ENCODE peak calls at places on chromosomes 1 and 21, in four cellular contexts. One of them, this sample, is unnamed.

GRCh38 chr1:161827786-161828185 is 61.7 kb downstream of the ATF6 start:
- DNase-seq in uterus: no peak
- DNase-seq in caudate nucleus: no peak
- DNase-seq in BJ: no peak
- DNase-seq in this sample: no peak

GRCh38 chr1:74686941-74687340 is 13.3 kb upstream of the ERICH3 start:
- DNase-seq in uterus: no peak
- DNase-seq in BJ: no peak
- DNase-seq in caudate nucleus: no peak
- DNase-seq in this sample: no peak

GRCh38 chr1:109099871-109100757 is 9.6 kb downstream of the TMEM167B start:
- DNase-seq in BJ: peak
- DNase-seq in caudate nucleus: peak
- DNase-seq in uterus: peak
- DNase-seq in this sample: peak

GRCh38 chr1:18950415-18951026 is 6.0 kb downstream of the IFFO2 start:
- DNase-seq in caudate nucleus: no peak
- DNase-seq in BJ: no peak
- DNase-seq in uterus: peak
- DNase-seq in this sample: no peak

GRCh38 chr1:204358145-204358544 is 1.6 kb downstream of the PLEKHA6 start:
- DNase-seq in uterus: no peak
- DNase-seq in caudate nucleus: no peak
- DNase-seq in BJ: no peak
- DNase-seq in this sample: no peak

GRCh38 chr1:97190326-97190725 is 468.7 kb downstream of the PTBP2 start:
- DNase-seq in caudate nucleus: no peak
- DNase-seq in uterus: no peak
- DNase-seq in BJ: no peak
- DNase-seq in this sample: no peak

GRCh38 chr1:218803351-218803997 is 370.2 kb upstream of the LYPLAL1 start:
- DNase-seq in uterus: no peak
- DNase-seq in caudate nucleus: no peak
- DNase-seq in BJ: no peak
- DNase-seq in this sample: no peak

GRCh38 chr1:171788696-171789095 is 7.2 kb downstream of the METTL13 start:
- DNase-seq in uterus: no peak
- DNase-seq in caudate nucleus: no peak
- DNase-seq in BJ: peak
- DNase-seq in this sample: no peak

GRCh38 chr1:47951545-47952235 is 45.5 kb downstream of the TRABD2B start:
- DNase-seq in uterus: no peak
- DNase-seq in BJ: no peak
- DNase-seq in caudate nucleus: no peak
- DNase-seq in this sample: no peak

GRCh38 chr1:7783178-7783711 is 846 bp upstream of the PER3 start:
- DNase-seq in BJ: no peak
- DNase-seq in caudate nucleus: no peak
- DNase-seq in uterus: peak
- DNase-seq in this sample: no peak

GRCh38 chr21:44024895-44025353 is 12.8 kb downstream of the TRAPPC10 start:
- DNase-seq in uterus: peak
- DNase-seq in caudate nucleus: peak
- DNase-seq in BJ: no peak
- DNase-seq in this sample: no peak

GRCh38 chr1:86594284-86594683 is 47.4 kb downstream of the CLCA4 start:
- DNase-seq in caudate nucleus: no peak
- DNase-seq in BJ: no peak
- DNase-seq in uterus: no peak
- DNase-seq in this sample: no peak

GRCh38 chr1:229845410-229846138 is 219.5 kb downstream of the URB2 start:
- DNase-seq in BJ: no peak
- DNase-seq in caudate nucleus: no peak
- DNase-seq in uterus: no peak
- DNase-seq in this sample: no peak

GRCh38 chr1:119181236-119181635 is 40.8 kb upstream of the WARS2 start:
- DNase-seq in uterus: no peak
- DNase-seq in caudate nucleus: no peak
- DNase-seq in BJ: no peak
- DNase-seq in this sample: no peak

GRCh38 chr1:114505148-114505561 is 5.8 kb downstream of the TRIM33 start:
- DNase-seq in uterus: no peak
- DNase-seq in caudate nucleus: no peak
- DNase-seq in BJ: no peak
- DNase-seq in this sample: no peak

GRCh38 chr1:161738627-161739287 is 10.8 kb upstream of the DUSP12 start:
- DNase-seq in uterus: no peak
- DNase-seq in caudate nucleus: no peak
- DNase-seq in BJ: no peak
- DNase-seq in this sample: peak

GRCh38 chr1:30378991-30379581 is 344.3 kb downstream of the MATN1 start:
- DNase-seq in uterus: peak
- DNase-seq in caudate nucleus: no peak
- DNase-seq in BJ: peak
- DNase-seq in this sample: no peak

GRCh38 chr1:88029142-88029541 is 654.9 kb upstream of the PKN2 start:
- DNase-seq in BJ: no peak
- DNase-seq in caudate nucleus: no peak
- DNase-seq in uterus: no peak
- DNase-seq in this sample: no peak

GRCh38 chr1:192810253-192810880 is 1.5 kb downstream of the RGS2 start:
- DNase-seq in caudate nucleus: no peak
- DNase-seq in uterus: no peak
- DNase-seq in BJ: no peak
- DNase-seq in this sample: no peak

GRCh38 chr1:51237313-51237700 is 1.2 kb downstream of the RNF11 start:
- DNase-seq in BJ: no peak
- DNase-seq in uterus: no peak
- DNase-seq in caudate nucleus: no peak
- DNase-seq in this sample: no peak

GRCh38 chr1:110464340-110464739 is 13.4 kb downstream of the PROK1 start:
- DNase-seq in caudate nucleus: no peak
- DNase-seq in uterus: no peak
- DNase-seq in BJ: peak
- DNase-seq in this sample: no peak

GRCh38 chr21:44984428-44984791 is 44.6 kb downstream of the SLX9 start:
- DNase-seq in caudate nucleus: no peak
- DNase-seq in uterus: no peak
- DNase-seq in BJ: no peak
- DNase-seq in this sample: no peak

GRCh38 chr21:16418211-16418610 is 688.4 kb downstream of the USP25 start:
- DNase-seq in uterus: no peak
- DNase-seq in BJ: no peak
- DNase-seq in caudate nucleus: no peak
- DNase-seq in this sample: no peak

GRCh38 chr1:172533511-172534116 is 664 bp downstream of the SUCO start:
- DNase-seq in caudate nucleus: no peak
- DNase-seq in BJ: no peak
- DNase-seq in uterus: no peak
- DNase-seq in this sample: no peak

GRCh38 chr1:8226747-8227146 is 91.2 kb upstream of the SLC45A1 start:
- DNase-seq in uterus: no peak
- DNase-seq in BJ: no peak
- DNase-seq in caudate nucleus: no peak
- DNase-seq in this sample: no peak

GRCh38 chr1:111856411-111857135 is 100.9 kb downstream of the DDX20 start:
- DNase-seq in caudate nucleus: no peak
- DNase-seq in BJ: no peak
- DNase-seq in uterus: no peak
- DNase-seq in this sample: no peak

GRCh38 chr1:244896550-244896949 is 32.2 kb upstream of the HNRNPU start:
- DNase-seq in BJ: no peak
- DNase-seq in caudate nucleus: no peak
- DNase-seq in uterus: no peak
- DNase-seq in this sample: no peak

GRCh38 chr1:151720974-151721787 is at the start of gene RIIAD1:
- DNase-seq in caudate nucleus: no peak
- DNase-seq in BJ: no peak
- DNase-seq in uterus: peak
- DNase-seq in this sample: no peak

This sample was measured in NCI-H1930.